ENCODE peak calls at places on chromosome 18, in eight cellular contexts. One of them, this sample, is unnamed. For H3K36me3, the result is how much of the 10 kb centered on the place peaks cover.

GRCh38 chr18:54647176-54647575 is 56.1 kb downstream of the DYNAP start:
- DNase-seq in kidney epithelial cell: peak
- DNase-seq in adipocyte: peak
- DNase-seq in CD8-positive, alpha-beta T cell: no peak
- DNase-seq in SK-N-SH: peak
- DNase-seq in body of pancreas: peak
- DNase-seq in right atrium auricular region: no peak
- DNase-seq in pancreas: no peak
- DNase-seq in this sample: peak

GRCh38 chr18:48109961-48110493 is 179.6 kb upstream of the SMAD2 start:
- DNase-seq in kidney epithelial cell: no peak
- DNase-seq in adipocyte: no peak
- DNase-seq in CD8-positive, alpha-beta T cell: no peak
- DNase-seq in SK-N-SH: no peak
- DNase-seq in body of pancreas: no peak
- DNase-seq in right atrium auricular region: no peak
- DNase-seq in pancreas: no peak
- DNase-seq in this sample: no peak

GRCh38 chr18:57220485-57220884 is 73.6 kb downstream of the BOD1L2 start:
- DNase-seq in kidney epithelial cell: no peak
- DNase-seq in adipocyte: no peak
- DNase-seq in CD8-positive, alpha-beta T cell: no peak
- DNase-seq in SK-N-SH: no peak
- DNase-seq in body of pancreas: no peak
- DNase-seq in right atrium auricular region: no peak
- DNase-seq in pancreas: no peak
- DNase-seq in this sample: peak

GRCh38 chr18:37242091-37242490 is 323.5 kb downstream of the CELF4 start:
- DNase-seq in kidney epithelial cell: no peak
- DNase-seq in adipocyte: no peak
- DNase-seq in CD8-positive, alpha-beta T cell: no peak
- DNase-seq in SK-N-SH: no peak
- DNase-seq in body of pancreas: no peak
- DNase-seq in right atrium auricular region: peak
- DNase-seq in pancreas: no peak
- DNase-seq in this sample: no peak

GRCh38 chr18:7596133-7596532 is 29.0 kb downstream of the PTPRM start:
- DNase-seq in kidney epithelial cell: no peak
- DNase-seq in adipocyte: no peak
- DNase-seq in CD8-positive, alpha-beta T cell: no peak
- DNase-seq in SK-N-SH: no peak
- DNase-seq in body of pancreas: no peak
- DNase-seq in right atrium auricular region: no peak
- DNase-seq in pancreas: no peak
- DNase-seq in this sample: no peak

GRCh38 chr18:56067216-56067611 is 479.2 kb upstream of the TCF4 start:
- DNase-seq in kidney epithelial cell: no peak
- DNase-seq in adipocyte: peak
- DNase-seq in CD8-positive, alpha-beta T cell: no peak
- DNase-seq in SK-N-SH: peak
- DNase-seq in body of pancreas: no peak
- DNase-seq in right atrium auricular region: no peak
- DNase-seq in pancreas: no peak
- DNase-seq in this sample: no peak

GRCh38 chr18:22541232-22541631 is 123.5 kb upstream of the CTAGE1 start:
- DNase-seq in kidney epithelial cell: no peak
- DNase-seq in adipocyte: no peak
- DNase-seq in CD8-positive, alpha-beta T cell: no peak
- DNase-seq in SK-N-SH: no peak
- DNase-seq in body of pancreas: no peak
- DNase-seq in right atrium auricular region: no peak
- DNase-seq in pancreas: no peak
- DNase-seq in this sample: no peak

GRCh38 chr18:75408554-75409506 is 18.7 kb downstream of the SMIM21 start:
- DNase-seq in kidney epithelial cell: peak
- DNase-seq in adipocyte: peak
- DNase-seq in CD8-positive, alpha-beta T cell: no peak
- DNase-seq in SK-N-SH: no peak
- DNase-seq in body of pancreas: peak
- DNase-seq in right atrium auricular region: no peak
- DNase-seq in pancreas: no peak
- DNase-seq in this sample: no peak

GRCh38 chr18:48897531-48897930 is 53.2 kb downstream of the SMAD7 start:
- DNase-seq in kidney epithelial cell: no peak
- DNase-seq in adipocyte: no peak
- DNase-seq in CD8-positive, alpha-beta T cell: no peak
- DNase-seq in SK-N-SH: no peak
- DNase-seq in body of pancreas: no peak
- DNase-seq in right atrium auricular region: no peak
- DNase-seq in pancreas: peak
- DNase-seq in this sample: no peak

GRCh38 chr18:42053188-42053781 is 98.3 kb downstream of the PIK3C3 start:
- DNase-seq in kidney epithelial cell: no peak
- DNase-seq in adipocyte: peak
- DNase-seq in CD8-positive, alpha-beta T cell: peak
- DNase-seq in SK-N-SH: peak
- DNase-seq in body of pancreas: peak
- DNase-seq in right atrium auricular region: no peak
- DNase-seq in pancreas: peak
- DNase-seq in this sample: peak

GRCh38 chr18:74172697-74173433 is 24.5 kb downstream of the TIMM21 start:
- DNase-seq in kidney epithelial cell: no peak
- DNase-seq in adipocyte: no peak
- DNase-seq in CD8-positive, alpha-beta T cell: no peak
- DNase-seq in SK-N-SH: no peak
- DNase-seq in body of pancreas: no peak
- DNase-seq in right atrium auricular region: no peak
- DNase-seq in pancreas: no peak
- DNase-seq in this sample: no peak

GRCh38 chr18:40534748-40535147 is 1420.3 kb upstream of the PIK3C3 start:
- DNase-seq in kidney epithelial cell: no peak
- DNase-seq in adipocyte: peak
- DNase-seq in CD8-positive, alpha-beta T cell: no peak
- DNase-seq in SK-N-SH: no peak
- DNase-seq in body of pancreas: no peak
- DNase-seq in right atrium auricular region: no peak
- DNase-seq in pancreas: no peak
- DNase-seq in this sample: no peak

GRCh38 chr18:44128365-44128764 is 552.3 kb upstream of the SETBP1 start:
- DNase-seq in kidney epithelial cell: no peak
- DNase-seq in adipocyte: peak
- DNase-seq in CD8-positive, alpha-beta T cell: no peak
- DNase-seq in SK-N-SH: no peak
- DNase-seq in body of pancreas: no peak
- DNase-seq in right atrium auricular region: no peak
- DNase-seq in pancreas: no peak
- DNase-seq in this sample: no peak

GRCh38 chr18:13067124-13067523 is 76.0 kb downstream of the CEP192 start:
- DNase-seq in kidney epithelial cell: no peak
- DNase-seq in adipocyte: no peak
- DNase-seq in CD8-positive, alpha-beta T cell: no peak
- DNase-seq in SK-N-SH: no peak
- DNase-seq in body of pancreas: no peak
- DNase-seq in right atrium auricular region: no peak
- DNase-seq in pancreas: no peak
- DNase-seq in this sample: no peak

GRCh38 chr18:35220424-35220823 is 20.4 kb upstream of the ZNF397 start:
- DNase-seq in kidney epithelial cell: no peak
- DNase-seq in adipocyte: no peak
- DNase-seq in CD8-positive, alpha-beta T cell: no peak
- DNase-seq in SK-N-SH: no peak
- DNase-seq in body of pancreas: no peak
- DNase-seq in right atrium auricular region: no peak
- DNase-seq in pancreas: no peak
- DNase-seq in this sample: no peak

GRCh38 chr18:58268849-58269248 is 224.8 kb downstream of the NEDD4L start:
- DNase-seq in kidney epithelial cell: peak
- DNase-seq in adipocyte: peak
- DNase-seq in CD8-positive, alpha-beta T cell: no peak
- DNase-seq in SK-N-SH: no peak
- DNase-seq in body of pancreas: peak
- DNase-seq in right atrium auricular region: no peak
- DNase-seq in pancreas: no peak
- DNase-seq in this sample: no peak

GRCh38 chr18:2911533-2911932 is 64.7 kb downstream of the EMILIN2 start:
- DNase-seq in kidney epithelial cell: no peak
- DNase-seq in adipocyte: no peak
- DNase-seq in CD8-positive, alpha-beta T cell: no peak
- DNase-seq in SK-N-SH: no peak
- DNase-seq in body of pancreas: no peak
- DNase-seq in right atrium auricular region: no peak
- DNase-seq in pancreas: no peak
- DNase-seq in this sample: no peak
- H3K36me3 ChIP-seq in kidney epithelial cell: under half
- H3K36me3 ChIP-seq in adipocyte: under half
- H3K36me3 ChIP-seq in CD8-positive, alpha-beta T cell: under half
- H3K36me3 ChIP-seq in SK-N-SH: under half
- H3K36me3 ChIP-seq in body of pancreas: under half
- H3K36me3 ChIP-seq in right atrium auricular region: under half
- H3K36me3 ChIP-seq in pancreas: under half
- H3K36me3 ChIP-seq in this sample: under half

GRCh38 chr18:5287854-5288253 is 7.7 kb downstream of the ZBTB14 start:
- DNase-seq in kidney epithelial cell: no peak
- DNase-seq in adipocyte: no peak
- DNase-seq in CD8-positive, alpha-beta T cell: no peak
- DNase-seq in SK-N-SH: no peak
- DNase-seq in body of pancreas: no peak
- DNase-seq in right atrium auricular region: no peak
- DNase-seq in pancreas: no peak
- DNase-seq in this sample: peak

GRCh38 chr18:5285326-5285725 is 10.2 kb downstream of the ZBTB14 start:
- DNase-seq in kidney epithelial cell: no peak
- DNase-seq in adipocyte: no peak
- DNase-seq in CD8-positive, alpha-beta T cell: no peak
- DNase-seq in SK-N-SH: peak
- DNase-seq in body of pancreas: no peak
- DNase-seq in right atrium auricular region: no peak
- DNase-seq in pancreas: no peak
- DNase-seq in this sample: no peak

GRCh38 chr18:5288517-5288935 is 7.0 kb downstream of the ZBTB14 start:
- DNase-seq in kidney epithelial cell: no peak
- DNase-seq in adipocyte: no peak
- DNase-seq in CD8-positive, alpha-beta T cell: no peak
- DNase-seq in SK-N-SH: no peak
- DNase-seq in body of pancreas: no peak
- DNase-seq in right atrium auricular region: no peak
- DNase-seq in pancreas: no peak
- DNase-seq in this sample: no peak

GRCh38 chr18:5284808-5285207 is 10.7 kb downstream of the ZBTB14 start:
- DNase-seq in kidney epithelial cell: no peak
- DNase-seq in adipocyte: no peak
- DNase-seq in CD8-positive, alpha-beta T cell: no peak
- DNase-seq in SK-N-SH: no peak
- DNase-seq in body of pancreas: no peak
- DNase-seq in right atrium auricular region: no peak
- DNase-seq in pancreas: no peak
- DNase-seq in this sample: no peak

DNA sequence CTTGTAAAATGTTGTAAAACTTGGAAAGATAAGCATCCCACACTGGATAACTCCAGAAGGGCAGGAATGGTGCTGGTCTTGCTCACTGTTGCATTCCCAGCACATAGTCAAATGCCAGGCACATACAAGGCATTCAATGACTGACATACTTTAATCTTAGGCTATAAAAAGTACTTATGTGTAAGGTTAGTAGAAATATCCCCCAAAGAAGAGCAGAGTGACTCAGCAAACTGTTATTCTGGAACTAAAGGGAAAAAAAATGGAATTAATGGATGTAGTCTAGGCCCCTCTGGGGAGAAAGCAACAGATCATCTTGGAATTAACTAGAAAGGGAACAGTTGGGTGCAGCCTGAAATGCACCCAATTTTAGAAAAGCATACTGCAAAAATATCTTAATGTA is 9.0 kb downstream of the ZBTB14 start:
- DNase-seq in kidney epithelial cell: no peak
- DNase-seq in adipocyte: no peak
- DNase-seq in CD8-positive, alpha-beta T cell: no peak
- DNase-seq in SK-N-SH: no peak
- DNase-seq in body of pancreas: no peak
- DNase-seq in right atrium auricular region: no peak
- DNase-seq in pancreas: no peak
- DNase-seq in this sample: no peak
- H3K4me3 ChIP-seq in kidney epithelial cell: no peak
- H3K4me3 ChIP-seq in adipocyte: no peak
- H3K4me3 ChIP-seq in CD8-positive, alpha-beta T cell: no peak
- H3K4me3 ChIP-seq in SK-N-SH: no peak
- H3K4me3 ChIP-seq in body of pancreas: no peak
- H3K4me3 ChIP-seq in right atrium auricular region: no peak
- H3K4me3 ChIP-seq in pancreas: no peak
- H3K4me3 ChIP-seq in this sample: no peak

GRCh38 chr18:3207565-3207964 is 12.2 kb downstream of the MYOM1 start:
- DNase-seq in kidney epithelial cell: peak
- DNase-seq in adipocyte: no peak
- DNase-seq in CD8-positive, alpha-beta T cell: no peak
- DNase-seq in SK-N-SH: no peak
- DNase-seq in body of pancreas: no peak
- DNase-seq in right atrium auricular region: no peak
- DNase-seq in pancreas: no peak
- DNase-seq in this sample: no peak

GRCh38 chr18:3209859-3210569 is 9.8 kb downstream of the MYOM1 start:
- DNase-seq in kidney epithelial cell: no peak
- DNase-seq in adipocyte: no peak
- DNase-seq in CD8-positive, alpha-beta T cell: no peak
- DNase-seq in SK-N-SH: no peak
- DNase-seq in body of pancreas: no peak
- DNase-seq in right atrium auricular region: no peak
- DNase-seq in pancreas: no peak
- DNase-seq in this sample: no peak

GRCh38 chr18:3199942-3200645 is 19.7 kb downstream of the MYOM1 start:
- DNase-seq in kidney epithelial cell: no peak
- DNase-seq in adipocyte: no peak
- DNase-seq in CD8-positive, alpha-beta T cell: no peak
- DNase-seq in SK-N-SH: no peak
- DNase-seq in body of pancreas: no peak
- DNase-seq in right atrium auricular region: no peak
- DNase-seq in pancreas: no peak
- DNase-seq in this sample: no peak

DNA sequence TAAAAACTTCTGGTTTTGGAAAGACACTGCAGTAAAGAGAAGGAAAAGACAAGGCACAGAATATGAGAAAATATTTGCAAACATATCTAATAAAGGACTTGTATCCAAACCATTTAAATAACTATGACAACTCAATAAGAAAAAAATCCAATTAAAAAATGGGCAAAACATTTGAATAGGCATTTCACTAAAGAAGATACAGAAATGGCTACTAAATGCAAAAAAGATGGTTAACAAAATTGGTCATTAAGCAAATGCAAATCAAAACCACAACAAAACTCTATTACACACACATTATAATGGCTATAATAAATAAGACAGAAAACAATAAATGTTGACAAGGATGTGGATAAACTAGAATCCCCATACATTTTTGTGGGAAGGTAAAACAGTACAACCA is 14.5 kb downstream of the MYOM1 start:
- DNase-seq in kidney epithelial cell: no peak
- DNase-seq in adipocyte: no peak
- DNase-seq in CD8-positive, alpha-beta T cell: no peak
- DNase-seq in SK-N-SH: no peak
- DNase-seq in body of pancreas: no peak
- DNase-seq in right atrium auricular region: no peak
- DNase-seq in pancreas: no peak
- DNase-seq in this sample: no peak
- H3K36me3 ChIP-seq in kidney epithelial cell: under half
- H3K36me3 ChIP-seq in adipocyte: under half
- H3K36me3 ChIP-seq in CD8-positive, alpha-beta T cell: under half
- H3K36me3 ChIP-seq in SK-N-SH: under half
- H3K36me3 ChIP-seq in body of pancreas: under half
- H3K36me3 ChIP-seq in right atrium auricular region: under half
- H3K36me3 ChIP-seq in pancreas: under half
- H3K36me3 ChIP-seq in this sample: under half

GRCh38 chr18:62264984-62265383 is 60.1 kb upstream of the TNFRSF11A start:
- DNase-seq in kidney epithelial cell: no peak
- DNase-seq in adipocyte: no peak
- DNase-seq in CD8-positive, alpha-beta T cell: no peak
- DNase-seq in SK-N-SH: no peak
- DNase-seq in body of pancreas: no peak
- DNase-seq in right atrium auricular region: no peak
- DNase-seq in pancreas: no peak
- DNase-seq in this sample: no peak
- H3K4me3 ChIP-seq in kidney epithelial cell: no peak
- H3K4me3 ChIP-seq in adipocyte: no peak
- H3K4me3 ChIP-seq in CD8-positive, alpha-beta T cell: no peak
- H3K4me3 ChIP-seq in SK-N-SH: no peak
- H3K4me3 ChIP-seq in body of pancreas: no peak
- H3K4me3 ChIP-seq in right atrium auricular region: no peak
- H3K4me3 ChIP-seq in pancreas: no peak
- H3K4me3 ChIP-seq in this sample: no peak

This sample was measured in H7.